ENCODE peak calls at places on chromosomes 12 and 14, in seven cellular contexts. One of them, this sample, is unnamed.

GRCh38 chr12:11891350-11892064 is 179.2 kb upstream of the BCL2L14 start:
- DNase-seq in IMR-90: no peak
- DNase-seq in mesendoderm: no peak
- DNase-seq in H1: no peak
- DNase-seq in neuronal stem cell: no peak
- DNase-seq in mesenchymal stem cell: no peak
- DNase-seq in H9: no peak
- DNase-seq in this sample: no peak

GRCh38 chr14:77268989-77269595 is 1.9 kb downstream of the NGB start:
- DNase-seq in IMR-90: no peak
- DNase-seq in mesendoderm: no peak
- DNase-seq in mesenchymal stem cell: no peak
- DNase-seq in H9: no peak
- DNase-seq in H1: no peak
- DNase-seq in neuronal stem cell: no peak
- DNase-seq in this sample: no peak

GRCh38 chr12:131736807-131737484 is 26.1 kb downstream of the SFSWAP start:
- DNase-seq in neuronal stem cell: no peak
- DNase-seq in mesendoderm: peak
- DNase-seq in H9: peak
- DNase-seq in IMR-90: peak
- DNase-seq in H1: peak
- DNase-seq in mesenchymal stem cell: peak
- DNase-seq in this sample: peak

GRCh38 chr14:75198291-75198933 is 22.0 kb upstream of the TMED10 start:
- DNase-seq in neuronal stem cell: no peak
- DNase-seq in mesendoderm: no peak
- DNase-seq in H9: no peak
- DNase-seq in H1: no peak
- DNase-seq in IMR-90: no peak
- DNase-seq in mesenchymal stem cell: no peak
- DNase-seq in this sample: no peak

GRCh38 chr12:109934026-109934425 is 34.0 kb downstream of the TCHP start:
- DNase-seq in mesendoderm: no peak
- DNase-seq in mesenchymal stem cell: no peak
- DNase-seq in neuronal stem cell: no peak
- DNase-seq in H1: no peak
- DNase-seq in H9: no peak
- DNase-seq in IMR-90: peak
- DNase-seq in this sample: peak

GRCh38 chr14:57760891-57761290 is 105.0 kb downstream of the SLC35F4 start:
- DNase-seq in mesendoderm: no peak
- DNase-seq in IMR-90: no peak
- DNase-seq in mesenchymal stem cell: no peak
- DNase-seq in H1: no peak
- DNase-seq in H9: no peak
- DNase-seq in neuronal stem cell: no peak
- DNase-seq in this sample: no peak

GRCh38 chr12:95365912-95366311 is 108.0 kb upstream of the METAP2 start:
- DNase-seq in mesendoderm: no peak
- DNase-seq in neuronal stem cell: no peak
- DNase-seq in H9: no peak
- DNase-seq in mesenchymal stem cell: no peak
- DNase-seq in IMR-90: no peak
- DNase-seq in H1: no peak
- DNase-seq in this sample: no peak

GRCh38 chr12:128402481-128402880 is 135.5 kb downstream of the TMEM132C start:
- DNase-seq in IMR-90: no peak
- DNase-seq in H1: peak
- DNase-seq in H9: peak
- DNase-seq in mesenchymal stem cell: no peak
- DNase-seq in mesendoderm: peak
- DNase-seq in neuronal stem cell: no peak
- DNase-seq in this sample: no peak

GRCh38 chr14:100802766-100803693 is 22.9 kb upstream of the MEG3 start:
- DNase-seq in neuronal stem cell: no peak
- DNase-seq in mesendoderm: no peak
- DNase-seq in IMR-90: no peak
- DNase-seq in H9: no peak
- DNase-seq in mesenchymal stem cell: no peak
- DNase-seq in H1: no peak
- DNase-seq in this sample: no peak

GRCh38 chr12:18546399-18546798 is 191.4 kb downstream of the PLCZ1 start:
- DNase-seq in H9: no peak
- DNase-seq in H1: no peak
- DNase-seq in IMR-90: peak
- DNase-seq in mesendoderm: no peak
- DNase-seq in neuronal stem cell: no peak
- DNase-seq in mesenchymal stem cell: peak
- DNase-seq in this sample: no peak

GRCh38 chr12:50597200-50598195 is 92.7 kb downstream of the DIP2B start:
- DNase-seq in mesendoderm: peak
- DNase-seq in IMR-90: peak
- DNase-seq in neuronal stem cell: no peak
- DNase-seq in mesenchymal stem cell: peak
- DNase-seq in H1: no peak
- DNase-seq in H9: no peak
- DNase-seq in this sample: no peak

GRCh38 chr12:112913038-112913688 is 6.4 kb downstream of the OAS1 start:
- DNase-seq in H9: no peak
- DNase-seq in mesenchymal stem cell: no peak
- DNase-seq in mesendoderm: no peak
- DNase-seq in H1: no peak
- DNase-seq in IMR-90: no peak
- DNase-seq in neuronal stem cell: no peak
- DNase-seq in this sample: no peak

GRCh38 chr14:23284654-23285529 is 1.0 kb downstream of the HOMEZ start:
- DNase-seq in mesenchymal stem cell: peak
- DNase-seq in H1: no peak
- DNase-seq in IMR-90: peak
- DNase-seq in H9: no peak
- DNase-seq in neuronal stem cell: no peak
- DNase-seq in mesendoderm: no peak
- DNase-seq in this sample: no peak

GRCh38 chr14:72613196-72613974 is 280.5 kb downstream of the DPF3 start:
- DNase-seq in neuronal stem cell: no peak
- DNase-seq in mesendoderm: no peak
- DNase-seq in H1: no peak
- DNase-seq in mesenchymal stem cell: peak
- DNase-seq in IMR-90: no peak
- DNase-seq in H9: peak
- DNase-seq in this sample: no peak
- H3K4ac ChIP-seq in neuronal stem cell: no peak
- H3K4ac ChIP-seq in mesendoderm: no peak
- H3K4ac ChIP-seq in H1: no peak
- H3K4ac ChIP-seq in mesenchymal stem cell: peak
- H3K4ac ChIP-seq in IMR-90: peak
- H3K4ac ChIP-seq in H9: no peak
- H3K4ac ChIP-seq in this sample: peak

DNA sequence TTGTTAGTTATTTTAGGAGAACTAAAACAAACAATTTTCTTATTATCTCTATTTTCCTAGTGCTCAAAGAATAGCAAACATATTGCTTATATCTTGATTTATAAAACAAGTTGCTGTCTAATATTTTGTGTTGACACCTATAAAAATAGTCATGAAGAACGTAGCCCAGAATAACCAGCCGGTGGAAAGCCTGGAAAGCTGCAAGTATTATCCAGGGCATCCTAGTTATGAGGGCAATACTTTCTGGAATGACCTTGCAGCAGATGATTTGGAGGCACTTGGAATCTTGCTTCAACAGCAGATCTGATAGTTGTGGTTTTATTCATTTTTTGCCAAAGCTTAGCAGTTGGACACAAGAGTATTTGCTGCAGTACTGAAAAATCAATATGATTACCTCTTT is 948.7 kb downstream of the LRFN5 start:
- DNase-seq in H1: no peak
- DNase-seq in neuronal stem cell: no peak
- DNase-seq in IMR-90: no peak
- DNase-seq in mesenchymal stem cell: no peak
- DNase-seq in mesendoderm: no peak
- DNase-seq in H9: no peak
- DNase-seq in this sample: no peak
- H3K4ac ChIP-seq in H1: no peak
- H3K4ac ChIP-seq in neuronal stem cell: no peak
- H3K4ac ChIP-seq in IMR-90: no peak
- H3K4ac ChIP-seq in mesenchymal stem cell: no peak
- H3K4ac ChIP-seq in mesendoderm: no peak
- H3K4ac ChIP-seq in H9: no peak
- H3K4ac ChIP-seq in this sample: no peak

DNA sequence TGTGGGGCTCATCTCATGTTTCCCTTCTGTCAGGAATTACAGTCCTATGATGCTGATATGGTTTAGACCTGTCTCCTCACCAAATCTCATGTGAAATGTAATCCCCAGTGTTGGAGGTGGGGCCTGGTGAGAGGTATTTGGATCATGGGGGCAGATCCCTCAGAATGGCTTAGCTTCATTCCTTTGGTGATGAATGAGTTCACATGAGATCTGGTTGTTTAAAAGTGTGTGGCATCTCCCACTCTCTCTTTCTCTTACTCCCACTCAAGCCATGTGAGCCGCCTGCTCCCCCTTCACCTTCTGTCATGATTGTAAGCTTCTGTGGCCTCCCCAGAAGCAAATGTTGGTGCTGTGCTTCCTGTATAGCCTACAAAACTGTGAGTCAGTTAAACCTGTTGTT is 89.4 kb upstream of the ARHGAP5 start:
- DNase-seq in mesenchymal stem cell: no peak
- DNase-seq in H9: no peak
- DNase-seq in mesendoderm: no peak
- DNase-seq in H1: no peak
- DNase-seq in IMR-90: no peak
- DNase-seq in neuronal stem cell: no peak
- DNase-seq in this sample: no peak
- H3K4ac ChIP-seq in mesenchymal stem cell: no peak
- H3K4ac ChIP-seq in H9: no peak
- H3K4ac ChIP-seq in mesendoderm: no peak
- H3K4ac ChIP-seq in H1: no peak
- H3K4ac ChIP-seq in IMR-90: no peak
- H3K4ac ChIP-seq in neuronal stem cell: no peak
- H3K4ac ChIP-seq in this sample: no peak

DNA sequence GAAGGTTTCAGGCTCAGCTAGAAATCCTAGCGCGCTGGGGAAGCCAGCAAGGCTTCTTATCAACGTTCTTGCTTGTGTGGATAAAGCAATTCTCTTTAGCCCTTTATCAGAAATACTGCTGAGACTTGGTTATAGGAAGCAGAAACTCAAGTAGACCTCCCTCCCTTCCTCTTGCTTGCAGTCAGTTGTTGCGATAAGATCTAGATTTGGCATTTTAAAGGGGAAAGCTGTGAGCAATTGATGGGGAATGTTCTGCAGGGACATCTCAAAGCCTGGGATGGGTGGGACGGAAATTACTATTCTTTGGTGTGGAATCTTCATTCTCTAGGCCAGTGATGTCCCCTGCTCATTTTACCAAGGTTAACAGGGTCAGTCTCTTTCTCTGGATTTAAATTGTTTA is 76.4 kb upstream of the ANO4 start:
- DNase-seq in mesendoderm: peak
- DNase-seq in neuronal stem cell: no peak
- DNase-seq in IMR-90: no peak
- DNase-seq in H1: no peak
- DNase-seq in H9: no peak
- DNase-seq in mesenchymal stem cell: peak
- DNase-seq in this sample: no peak
- H3K4ac ChIP-seq in mesendoderm: no peak
- H3K4ac ChIP-seq in neuronal stem cell: no peak
- H3K4ac ChIP-seq in IMR-90: no peak
- H3K4ac ChIP-seq in H1: no peak
- H3K4ac ChIP-seq in H9: no peak
- H3K4ac ChIP-seq in mesenchymal stem cell: no peak
- H3K4ac ChIP-seq in this sample: no peak

GRCh38 chr12:64293654-64294364 is 71.7 kb upstream of the KICS2 start:
- DNase-seq in mesenchymal stem cell: no peak
- DNase-seq in H1: no peak
- DNase-seq in neuronal stem cell: no peak
- DNase-seq in mesendoderm: no peak
- DNase-seq in IMR-90: no peak
- DNase-seq in H9: no peak
- DNase-seq in this sample: no peak

GRCh38 chr12:64299628-64300027 is 77.5 kb upstream of the KICS2 start:
- DNase-seq in H1: no peak
- DNase-seq in mesenchymal stem cell: no peak
- DNase-seq in H9: no peak
- DNase-seq in IMR-90: no peak
- DNase-seq in mesendoderm: no peak
- DNase-seq in neuronal stem cell: no peak
- DNase-seq in this sample: no peak

DNA sequence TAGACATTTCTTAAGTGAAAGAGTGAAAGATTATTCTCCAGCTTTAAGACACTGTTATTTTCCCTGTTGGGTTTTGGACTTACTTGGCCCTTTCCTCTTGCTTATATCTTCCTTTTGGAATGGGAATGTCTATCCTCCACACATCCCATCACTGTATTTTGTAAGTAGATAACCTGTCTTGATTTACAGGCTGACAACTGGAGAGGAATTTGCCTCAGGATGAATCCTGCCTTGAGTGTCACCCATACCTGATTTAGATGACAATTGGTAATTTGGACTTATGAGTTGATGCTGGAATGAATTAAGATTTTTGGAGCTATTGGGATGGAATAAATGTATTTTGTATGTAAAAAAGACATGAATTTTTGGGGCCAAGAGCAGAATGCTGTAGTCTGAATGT is 74.2 kb upstream of the KICS2 start:
- DNase-seq in mesenchymal stem cell: no peak
- DNase-seq in mesendoderm: no peak
- DNase-seq in H9: no peak
- DNase-seq in H1: no peak
- DNase-seq in neuronal stem cell: no peak
- DNase-seq in IMR-90: no peak
- DNase-seq in this sample: peak
- H3K4ac ChIP-seq in mesenchymal stem cell: no peak
- H3K4ac ChIP-seq in mesendoderm: no peak
- H3K4ac ChIP-seq in H9: no peak
- H3K4ac ChIP-seq in H1: no peak
- H3K4ac ChIP-seq in neuronal stem cell: no peak
- H3K4ac ChIP-seq in IMR-90: no peak
- H3K4ac ChIP-seq in this sample: no peak

GRCh38 chr12:85549658-85550057 is 269.6 kb downstream of the ALX1 start:
- DNase-seq in mesenchymal stem cell: no peak
- DNase-seq in H1: no peak
- DNase-seq in neuronal stem cell: no peak
- DNase-seq in mesendoderm: no peak
- DNase-seq in IMR-90: no peak
- DNase-seq in H9: no peak
- DNase-seq in this sample: no peak

DNA sequence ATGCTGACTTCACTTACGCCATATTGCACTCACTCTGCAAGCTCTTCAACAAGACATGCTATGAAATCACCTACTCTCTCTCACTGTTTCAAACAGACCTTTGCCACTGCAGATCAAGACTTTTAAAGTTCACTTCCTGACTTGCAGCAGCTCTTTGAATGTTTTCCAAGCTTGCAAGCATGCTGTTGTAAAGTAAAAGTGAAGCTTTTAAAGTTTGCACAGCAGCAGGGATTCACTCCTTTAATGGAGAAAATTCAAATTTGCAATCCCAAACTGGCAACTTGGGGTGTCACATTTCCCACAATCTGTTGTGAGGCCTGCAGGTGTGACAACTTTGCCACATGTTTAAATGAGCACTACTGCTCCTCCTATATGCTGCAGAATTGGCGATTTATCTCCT is 270.9 kb downstream of the ALX1 start:
- DNase-seq in mesendoderm: peak
- DNase-seq in H1: no peak
- DNase-seq in neuronal stem cell: no peak
- DNase-seq in IMR-90: no peak
- DNase-seq in mesenchymal stem cell: no peak
- DNase-seq in H9: peak
- DNase-seq in this sample: no peak
- H3K4ac ChIP-seq in mesendoderm: no peak
- H3K4ac ChIP-seq in H1: no peak
- H3K4ac ChIP-seq in neuronal stem cell: no peak
- H3K4ac ChIP-seq in IMR-90: no peak
- H3K4ac ChIP-seq in mesenchymal stem cell: no peak
- H3K4ac ChIP-seq in H9: no peak
- H3K4ac ChIP-seq in this sample: no peak